ENCODE peak calls at places on chromosomes 12 and 14, in four cellular contexts. U is osteocyte; R is activated naive CD4-positive, alpha-beta T cell treated with anti-CD3 and anti-CD28 coated beads, Interleukin-2, amount 50 U/mL, for 16 hours; K is stimulated activated CD4-positive, alpha-beta T cell treated with anti-CD3 and anti-CD28 coated beads, Interleukin-15, amount 100 ng/mL, for 24 hours. S is an unnamed sample.

GRCh38 chr14:104389326-104390220 is 190.0 kb upstream of the C14orf180 start:
- DNase-seq in U (peak; percentile 79), R (peak; percentile 12), K (peak; percentile 26), S (no peak)

GRCh38 chr12:47360771-47361388 is 281.1 kb upstream of the AMIGO2 start:
- DNase-seq in U (no peak), R (no peak), K (no peak), S (peak; percentile 80)

GRCh38 chr12:67752226-67752732 is 103.7 kb downstream of the DYRK2 start:
- DNase-seq in U (no peak), R (no peak), K (no peak), S (no peak)

GRCh38 chr12:127619869-127620769 is 646.9 kb upstream of the TMEM132C start:
- DNase-seq in U (no peak), R (no peak), K (no peak), S (no peak)

GRCh38 chr12:125533434-125534029 is 468.3 kb downstream of the AACS start:
- DNase-seq in U (no peak), R (no peak), K (peak; percentile 54), S (no peak)

GRCh38 chr12:94255428-94255827 is 107.1 kb downstream of the PLXNC1 start:
- DNase-seq in U (no peak), R (no peak), K (no peak), S (no peak)

GRCh38 chr14:102817318-102817717 is 40.1 kb downstream of the TRAF3 start:
- DNase-seq in U (no peak), R (no peak), K (no peak), S (no peak)

GRCh38 chr14:99688210-99688581 is 4.1 kb downstream of the CYP46A1 start:
- DNase-seq in U (peak; percentile 57), R (no peak), K (no peak), S (no peak)

GRCh38 chr12:51549637-51550036 is 41.4 kb upstream of the SCN8A start:
- DNase-seq in U (no peak), R (no peak), K (no peak), S (no peak)

GRCh38 chr14:93317836-93318807 is 14.7 kb downstream of the BTBD7 start:
- DNase-seq in U (no peak), R (no peak), K (no peak), S (no peak)

GRCh38 chr12:107317751-107318553 is 224.6 kb upstream of the CRY1 start:
- DNase-seq in U (no peak), R (peak; percentile 87), K (peak; percentile 92), S (peak; percentile 59)

GRCh38 chr12:9799961-9800360 is 27.3 kb upstream of the KLRF1 start:
- DNase-seq in U (no peak), R (no peak), K (no peak), S (no peak)

GRCh38 chr12:48542300-48542928 is 17.0 kb downstream of the OR8S1 start:
- DNase-seq in U (no peak), R (peak; percentile 60), K (peak; percentile 66), S (no peak)

GRCh38 chr14:102949062-102949800 is 26.8 kb downstream of the AMN start:
- DNase-seq in U (no peak), R (peak; percentile 53), K (peak; percentile 42), S (peak; percentile 64)

GRCh38 chr14:57833304-57833703 is 32.6 kb downstream of the SLC35F4 start:
- DNase-seq in U (no peak), R (no peak), K (no peak), S (no peak)

GRCh38 chr12:116881325-116881866 is at the start of gene HRK:
- DNase-seq in U (no peak), R (peak; percentile 14), K (peak; percentile 23), S (no peak)

GRCh38 chr12:24905431-24905830 is 43.5 kb downstream of the BCAT1 start:
- DNase-seq in U (no peak), R (no peak), K (no peak), S (no peak)

GRCh38 chr14:90299408-90299807 is 32.3 kb downstream of the NRDE2 start:
- DNase-seq in U (no peak), R (no peak), K (no peak), S (no peak)

GRCh38 chr12:3168775-3169221 is 91.6 kb downstream of the TSPAN9 start:
- DNase-seq in U (no peak), R (no peak), K (peak; percentile 64), S (no peak)

GRCh38 chr14:59333668-59334067 is 131.5 kb downstream of the GPR135 start:
- DNase-seq in U (no peak), R (no peak), K (no peak), S (no peak)

GRCh38 chr12:50057896-50058670 is 687 bp downstream of the ASIC1 start:
- DNase-seq in U (no peak), R (no peak), K (peak; percentile 34), S (no peak)

GRCh38 chr12:132026061-132026795 is 76.5 kb downstream of the EP400 start:
- DNase-seq in U (no peak), R (no peak), K (no peak), S (no peak)

GRCh38 chr14:101716077-101716950 is 45.2 kb upstream of the PPP2R5C start:
- DNase-seq in U (peak; percentile 78), R (no peak), K (no peak), S (no peak)

GRCh38 chr12:65853489-65854157 is 29.3 kb downstream of the HMGA2 start:
- DNase-seq in U (no peak), R (no peak), K (no peak), S (no peak)

GRCh38 chr12:5967645-5968415 is 22.8 kb upstream of the ANO2 start:
- DNase-seq in U (peak; percentile 73), R (no peak), K (no peak), S (no peak)

GRCh38 chr14:64800000-64800399 is 79.7 kb downstream of the SPTB start:
- DNase-seq in U (no peak), R (no peak), K (peak; percentile 21), S (peak; percentile 10)

GRCh38 chr12:113196582-113196981 is 11.1 kb downstream of the RITA1 start:
- DNase-seq in U (no peak), R (no peak), K (no peak), S (no peak)

GRCh38 chr12:53289891-53290290 is 5.5 kb upstream of the PFDN5 start:
- DNase-seq in U (no peak), R (no peak), K (no peak), S (no peak)

GRCh38 chr14:57066887-57067513 is 201.7 kb downstream of the EXOC5 start:
- DNase-seq in U (no peak), R (peak; percentile 36), K (peak; percentile 59), S (peak; percentile 20)

GRCh38 chr12:51863921-51864700 is 15.6 kb upstream of the FIGNL2 start:
- DNase-seq in U (no peak), R (peak; percentile 45), K (peak; percentile 60), S (no peak)

S was measured in DND-41.